ENCODE peak calls at places on chromosomes 13 and 19, in five cellular contexts. L is stomach, E is lower leg skin, F is fibroblast of villous mesenchyme, B is fibroblast of pulmonary artery. J is an unnamed sample.

GRCh38 chr19:8615813-8616596 is 5.5 kb upstream of the ADAMTS10 start:
- DNase-seq in E (peak; percentile 93), F (peak; percentile 55), L (peak; percentile 45), B (peak; percentile 69), J (peak; percentile 36)

GRCh38 chr13:101649490-101650126 is 197.1 kb downstream of the ITGBL1 start:
- DNase-seq in L (no peak), F (peak; percentile 93), B (peak; percentile 72), E (no peak), J (no peak)

GRCh38 chr13:75995966-75996365 is 359.8 kb downstream of the LMO7 start:
- DNase-seq in L (no peak), E (no peak), F (no peak), B (no peak), J (no peak)

GRCh38 chr19:3243851-3244700 is 19.6 kb downstream of the CELF5 start:
- DNase-seq in L (peak; percentile 27), E (no peak), F (peak; percentile 62), B (peak; percentile 72), J (peak; percentile 52)

GRCh38 chr19:44025217-44025936 is at the start of gene ZNF222:
- DNase-seq in F (peak; percentile 93), B (peak; percentile 93), E (peak; percentile 95), L (peak; percentile 83), J (peak; percentile 89)

GRCh38 chr13:64633948-64634347 is 2596.2 kb downstream of the PCDH9 start:
- DNase-seq in L (no peak), E (no peak), F (no peak), B (no peak), J (no peak)

GRCh38 chr19:49425922-49426592 is 869 bp downstream of the GFY start:
- DNase-seq in L (no peak), F (no peak), E (no peak), B (no peak), J (no peak)

GRCh38 chr13:91228083-91228482 is 119.4 kb upstream of the MIR17HG start:
- DNase-seq in E (no peak), L (no peak), F (no peak), B (no peak), J (no peak)

GRCh38 chr19:55689366-55690108 is 14.5 kb downstream of the EPN1 start:
- DNase-seq in B (no peak), F (no peak), L (no peak), E (no peak), J (no peak)

GRCh38 chr19:11693505-11694499 is 44.9 kb downstream of the ZNF823 start:
- DNase-seq in B (peak; percentile 59), L (no peak), E (no peak), F (peak; percentile 83), J (peak; percentile 7)

GRCh38 chr13:24784319-24784718 is 20.4 kb downstream of the RNF17 start:
- DNase-seq in B (no peak), E (no peak), L (no peak), F (no peak), J (no peak)

GRCh38 chr19:4654437-4655361 is 15.4 kb downstream of the TNFAIP8L1 start:
- DNase-seq in B (no peak), E (no peak), L (no peak), F (peak; percentile 11), J (no peak)

GRCh38 chr13:84821261-84821660 is 939.0 kb upstream of the SLITRK1 start:
- DNase-seq in L (no peak), F (no peak), E (no peak), B (no peak), J (no peak)

GRCh38 chr19:18596752-18597157 is 8.2 kb downstream of the REX1BD start:
- DNase-seq in B (peak; percentile 35), E (no peak), F (peak; percentile 31), L (peak; percentile 67), J (peak; percentile 18)

GRCh38 chr13:31427151-31427867 is 227.5 kb downstream of the B3GLCT start:
- DNase-seq in L (no peak), E (no peak), B (no peak), F (no peak), J (no peak)

GRCh38 chr13:83943530-83944279 is 61.4 kb upstream of the SLITRK1 start:
- DNase-seq in B (no peak), F (no peak), L (no peak), E (no peak), J (peak; percentile 6)

GRCh38 chr19:18975864-18976263 is 34.8 kb upstream of the HOMER3 start:
- DNase-seq in B (no peak), F (no peak), L (no peak), E (no peak), J (no peak)

GRCh38 chr19:18112989-18113478 is 15.5 kb downstream of the MAST3 start:
- DNase-seq in E (peak; percentile 96), B (peak; percentile 83), F (peak; percentile 82), L (peak; percentile 87), J (peak; percentile 83)

GRCh38 chr19:15427991-15428471 is 9.2 kb upstream of the AKAP8L start:
- DNase-seq in F (no peak), L (no peak), B (no peak), E (no peak), J (no peak)

GRCh38 chr19:56987184-56987583 is 132.6 kb upstream of the USP29 start:
- DNase-seq in E (no peak), F (no peak), L (no peak), B (no peak), J (no peak)

GRCh38 chr19:8530061-8530679 is 16.2 kb upstream of the ZNF414 start:
- DNase-seq in E (no peak), F (no peak), B (no peak), L (no peak), J (no peak)

GRCh38 chr13:32121316-32121715 is 89.7 kb downstream of the FRY start:
- DNase-seq in F (peak; percentile 72), L (no peak), E (no peak), B (no peak), J (no peak)

GRCh38 chr13:88651531-88651930 is 980.4 kb downstream of the SLITRK5 start:
- DNase-seq in E (no peak), B (no peak), L (no peak), F (no peak), J (peak; percentile 29)

GRCh38 chr19:45682117-45682516 is 9.6 kb downstream of the SNRPD2 start:
- DNase-seq in E (no peak), F (no peak), B (no peak), L (no peak), J (no peak)
- H3K4me3 ChIP-seq in E (no peak overlapping the region), F (no peak overlapping the region), B (no peak overlapping the region), L (no peak overlapping the region), J (no peak overlapping the region)

GRCh38 chr13:96796234-96796633 is 198.0 kb downstream of the OXGR1 start:
- DNase-seq in E (no peak), L (no peak), F (no peak), B (peak; percentile 18), J (no peak)

GRCh38 chr13:96792736-96793444 is 201.4 kb downstream of the OXGR1 start:
- DNase-seq in L (no peak), E (no peak), F (no peak), B (peak; percentile 26), J (no peak)

DNA sequence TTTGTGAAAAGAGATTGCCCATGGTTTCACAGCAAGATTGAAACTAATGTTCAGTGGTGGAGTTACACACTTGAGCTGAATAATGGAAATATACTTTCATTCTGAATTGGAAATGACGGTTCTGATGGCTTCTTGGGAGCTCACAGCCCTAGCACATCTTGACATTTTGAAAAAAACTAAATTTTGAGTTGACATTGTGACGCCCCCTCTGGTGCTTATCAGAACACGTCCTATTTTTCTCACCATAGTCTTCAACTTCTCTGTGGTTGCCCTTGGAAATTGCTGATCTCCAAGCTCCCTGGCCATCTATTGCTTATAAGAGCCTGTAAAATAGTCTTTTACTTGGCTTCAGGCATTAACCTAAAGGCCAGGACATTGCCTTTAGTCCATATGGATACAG is 202.1 kb downstream of the OXGR1 start:
- DNase-seq in B (no peak), L (no peak), F (no peak), E (no peak), J (no peak)
- TF ChIP-seq CTCF in B (no peak), L (no peak), F (no peak), E (no peak), J (no peak)

GRCh38 chr19:40147338-40147692 is 43.9 kb upstream of the MAP3K10 start:
- DNase-seq in L (no peak), E (peak; percentile 48), B (no peak), F (no peak), J (no peak)

GRCh38 chr19:40150170-40150569 is 41.1 kb upstream of the MAP3K10 start:
- DNase-seq in F (peak; percentile 18), E (peak; percentile 78), B (peak; percentile 65), L (no peak), J (no peak)

GRCh38 chr19:40144947-40145748 is 46.1 kb upstream of the MAP3K10 start:
- DNase-seq in E (no peak), B (no peak), F (no peak), L (no peak), J (peak; percentile 59)

GRCh38 chr19:40144151-40144550 is 47.1 kb upstream of the MAP3K10 start:
- DNase-seq in F (no peak), E (no peak), B (no peak), L (no peak), J (peak; percentile 74)

DNA sequence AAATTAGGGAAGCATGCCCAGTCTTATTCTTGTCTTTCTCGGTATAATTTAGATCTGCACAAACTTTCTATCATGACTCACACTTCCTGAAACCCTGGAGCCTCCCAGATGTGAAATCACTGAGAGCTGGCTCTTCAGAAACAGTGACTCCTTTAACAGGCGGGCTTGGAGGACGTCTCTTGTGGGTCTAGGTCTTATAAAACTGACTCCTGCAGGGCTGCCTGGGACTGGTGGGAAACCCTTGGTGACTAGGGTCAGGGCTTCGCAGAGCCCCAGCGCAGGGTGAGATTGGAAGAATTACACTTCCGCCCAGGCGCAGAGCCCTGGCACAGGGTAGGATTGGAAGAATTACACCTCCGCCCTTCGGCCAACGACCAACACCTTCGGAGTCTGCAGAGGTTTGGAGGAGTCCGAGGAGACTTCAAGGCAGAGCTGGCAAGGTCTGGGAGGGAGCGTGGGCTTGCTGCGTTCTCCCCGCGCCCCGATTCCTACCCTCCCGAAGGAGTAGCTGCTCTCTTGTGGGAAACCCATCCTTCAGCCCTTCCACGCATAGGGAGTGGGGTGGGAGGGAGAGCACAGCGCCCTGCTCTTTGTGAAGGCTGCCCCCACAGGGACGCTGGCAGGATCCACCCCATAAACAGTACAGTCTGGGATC is 43.4 kb upstream of the MAP3K10 start:
- DNase-seq in L (no peak), F (peak; percentile 42), B (peak; percentile 82), E (peak; percentile 86), J (peak; percentile 40)
- H3K4me3 ChIP-seq in L (no peak overlapping the region), F (no peak overlapping the region), B (no peak overlapping the region), E (no peak overlapping the region), J (no peak overlapping the region)

GRCh38 chr19:10421240-10421948 is 1.1 kb downstream of the PDE4A start:
- DNase-seq in L (no peak), F (no peak), B (no peak), E (no peak), J (no peak)

GRCh38 chr19:10419200-10419645 is 1.1 kb upstream of the PDE4A start:
- DNase-seq in F (no peak), B (no peak), L (no peak), E (peak; percentile 73), J (no peak)

GRCh38 chr19:10421981-10422461 is 1.7 kb downstream of the PDE4A start:
- DNase-seq in B (no peak), F (no peak), E (no peak), L (no peak), J (no peak)

GRCh38 chr19:10419646-10420443 is 493 bp upstream of the PDE4A start:
- DNase-seq in E (peak; percentile 86), F (peak; percentile 76), L (no peak), B (peak; percentile 56), J (peak; percentile 73)

GRCh38 chr19:10420444-10421239 is at the start of gene PDE4A:
- DNase-seq in E (peak; percentile 87), L (no peak), B (peak; percentile 44), F (peak; percentile 40), J (peak; percentile 76)
- TF ChIP-seq CTCF in E (no peak), L (no peak), B (peak; percentile 24), F (peak; percentile 38), J (peak; percentile 73)